ENCODE peak calls at places on chromosomes 3 and 15, in five cellular contexts. G is fibroblast of lung, S is breast epithelium, N is spleen, C is fibroblast of mammary gland. D is an unnamed sample.

GRCh38 chr3:126481808-126482502 is 6.3 kb upstream of the ZXDC start:
- DNase-seq in C (peak), N (peak), S (no peak), G (peak), D (peak)

GRCh38 chr15:29759596-29759995 is 62.7 kb downstream of the TJP1 start:
- DNase-seq in G (no peak), C (no peak), S (no peak), N (no peak), D (no peak)

GRCh38 chr3:15097889-15098288 is 1.1 kb downstream of the RBSN start:
- DNase-seq in S (no peak), C (no peak), N (no peak), G (no peak), D (no peak)

GRCh38 chr15:59105839-59106238 is 893 bp downstream of the CCNB2 start:
- DNase-seq in C (no peak), N (no peak), G (no peak), S (no peak), D (no peak)

GRCh38 chr15:45795487-45796069 is 160.7 kb downstream of the SQOR start:
- DNase-seq in C (peak), S (no peak), G (peak), N (no peak), D (peak)

GRCh38 chr3:66819993-66820501 is 178.1 kb upstream of the KBTBD8 start:
- DNase-seq in N (no peak), C (no peak), G (no peak), S (no peak), D (no peak)

GRCh38 chr3:50269977-50270413 is 1.0 kb downstream of the SEMA3B start:
- DNase-seq in S (no peak), N (no peak), G (no peak), C (peak), D (peak)

GRCh38 chr3:31503456-31503855 is 29.3 kb upstream of the STT3B start:
- DNase-seq in N (no peak), G (no peak), S (no peak), C (no peak), D (peak)

GRCh38 chr3:4940985-4941384 is 38.3 kb upstream of the BHLHE40 start:
- DNase-seq in C (no peak), N (no peak), S (no peak), G (no peak), D (no peak)

GRCh38 chr3:151008699-151009098 is 36.2 kb upstream of the CLRN1 start:
- DNase-seq in N (no peak), C (peak), G (peak), S (no peak), D (peak)

DNA sequence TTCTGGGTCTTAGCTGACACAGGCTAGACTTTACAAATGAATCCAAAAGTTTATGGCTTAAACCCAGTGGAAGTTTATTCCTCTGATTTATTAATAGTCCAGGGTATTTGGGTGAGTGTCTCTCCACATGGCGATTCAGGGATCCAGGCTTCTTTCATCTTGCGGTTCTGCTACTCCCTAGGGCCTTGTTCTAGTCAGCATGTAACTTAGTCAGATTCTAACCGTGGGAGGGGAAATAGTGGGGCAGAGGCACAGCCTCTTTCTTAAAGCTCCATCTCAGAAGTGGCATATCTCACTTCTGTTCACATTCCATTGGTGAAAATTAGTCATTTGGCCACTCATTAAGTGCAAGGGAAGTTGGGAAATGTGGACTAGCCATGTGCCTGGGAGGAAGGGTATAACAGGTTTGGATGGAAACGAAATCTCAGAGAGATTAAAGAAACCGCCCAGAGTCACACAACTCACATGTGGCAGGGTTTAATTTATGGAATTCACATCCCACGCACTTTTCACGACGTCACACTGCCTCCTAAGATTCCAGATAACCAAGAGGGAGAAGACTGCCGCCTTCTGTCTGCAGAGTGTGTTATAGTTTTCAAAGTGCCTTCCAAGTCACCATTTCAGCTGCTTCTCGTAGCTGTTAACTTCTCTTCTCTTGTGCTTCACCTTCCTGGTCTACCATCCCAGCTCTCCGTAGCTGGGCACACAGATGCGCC is 11.4 kb upstream of the RASGRF1 start:
- DNase-seq in G (no peak), C (peak), N (no peak), S (no peak), D (peak)
- H3K4me3 ChIP-seq in G (no peak), C (no peak), N (no peak), S (no peak), D (no peak)

GRCh38 chr15:64152507-64153387 is 1.2 kb downstream of the SNX22 start:
- DNase-seq in N (no peak), S (no peak), C (no peak), G (no peak), D (no peak)
- TF ChIP-seq CTCF in N (no peak), S (no peak), C (no peak), G (no peak), D (no peak)

DNA sequence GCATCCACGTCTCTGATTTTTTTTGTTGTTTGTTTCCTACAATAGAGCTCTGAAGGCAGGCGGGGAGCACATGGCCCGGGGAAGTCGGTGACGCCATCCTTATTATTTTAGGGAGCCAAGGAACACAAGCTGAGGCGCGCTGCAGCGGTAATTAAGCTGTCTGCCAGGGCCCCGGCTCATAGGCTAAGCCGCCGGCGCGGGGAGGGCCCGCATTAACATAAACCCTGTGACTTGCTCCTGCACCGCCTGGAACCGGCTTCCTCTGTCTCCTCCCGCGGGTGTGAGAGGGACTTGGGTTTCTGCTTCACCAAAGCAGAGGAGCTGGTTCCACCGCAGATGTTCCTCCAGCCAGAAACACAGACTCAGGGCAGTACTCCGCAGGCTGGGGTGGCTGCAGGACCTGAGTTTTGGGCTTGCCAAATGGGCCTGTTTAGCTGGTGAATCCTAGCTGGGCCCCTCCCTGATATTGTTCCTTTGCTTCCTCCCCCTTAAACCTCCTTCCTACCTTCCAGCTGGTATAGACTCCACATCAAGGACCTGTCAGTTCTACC is 25.3 kb downstream of the ANP32A start:
- DNase-seq in C (peak), N (peak), G (peak), S (peak), D (peak)
- H3K4me3 ChIP-seq in C (no peak), N (peak), G (no peak), S (peak), D (no peak)

DNA sequence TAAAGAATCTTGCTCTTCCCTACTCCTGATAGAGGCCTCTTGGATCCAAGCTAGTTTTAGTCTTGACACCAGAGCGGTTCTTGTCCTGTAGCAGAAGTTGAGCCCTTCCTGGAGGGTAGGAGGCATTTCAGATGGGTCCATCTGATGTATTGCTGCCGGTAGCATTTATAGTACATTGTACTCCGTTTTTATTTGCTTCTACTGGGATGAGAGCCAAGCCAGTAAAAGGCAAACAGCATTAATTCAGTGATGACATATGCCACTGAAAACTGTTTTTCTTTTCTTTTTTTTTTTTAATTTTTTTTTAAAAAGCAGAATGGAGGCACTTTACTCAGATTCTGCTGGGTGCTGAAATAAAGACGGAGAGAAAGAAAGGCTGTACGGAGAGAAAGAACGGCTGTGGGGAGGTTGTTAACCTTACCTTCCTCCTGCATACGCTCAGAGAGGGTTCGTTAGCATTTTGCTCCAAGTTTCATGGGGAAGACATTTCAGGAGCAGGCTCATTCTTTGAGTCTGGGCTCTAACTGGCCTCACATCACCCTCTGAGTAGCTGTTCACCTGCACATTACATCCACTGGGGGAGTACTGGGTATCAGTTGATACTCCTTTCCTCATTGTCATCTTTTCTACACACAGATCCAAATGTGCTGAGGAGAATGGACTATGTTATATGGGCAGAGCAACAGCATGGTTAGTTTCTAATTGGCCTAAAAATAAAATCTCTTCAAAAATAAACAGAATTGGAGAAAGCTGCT is 161.5 kb downstream of the FEZF2 start:
- DNase-seq in S (no peak), G (no peak), N (no peak), C (no peak), D (no peak)
- TF ChIP-seq CTCF in S (no peak), G (no peak), N (no peak), C (peak), D (peak)

GRCh38 chr3:114623420-114624046 is 329.7 kb downstream of the TIGIT start:
- DNase-seq in G (no peak), C (no peak), N (no peak), S (no peak), D (no peak)
- H3K4me3 ChIP-seq in G (peak), C (peak), N (no peak), S (peak), D (peak)

DNA sequence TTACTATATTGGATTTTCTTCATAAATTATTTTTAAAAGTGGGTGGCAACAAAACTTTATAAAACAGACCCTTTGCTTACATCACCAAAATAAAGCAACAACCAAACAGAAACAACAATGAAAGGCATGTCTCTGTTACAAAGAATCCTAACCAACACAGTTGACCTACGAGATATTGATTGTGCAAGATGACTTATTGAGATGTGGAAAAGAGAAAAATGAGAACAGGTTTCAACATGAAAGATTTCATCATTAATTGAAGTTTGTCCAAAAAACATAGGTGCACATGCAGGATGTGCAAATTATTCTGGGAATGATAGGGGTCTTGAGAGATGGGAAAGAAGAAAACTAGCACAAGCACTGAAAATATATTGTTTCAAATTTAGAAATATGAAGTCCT is 9.0 kb downstream of the GMNC start:
- DNase-seq in G (no peak), C (no peak), N (no peak), S (no peak), D (no peak)
- TF ChIP-seq CTCF in G (no peak), C (no peak), N (no peak), S (no peak), D (no peak)

DNA sequence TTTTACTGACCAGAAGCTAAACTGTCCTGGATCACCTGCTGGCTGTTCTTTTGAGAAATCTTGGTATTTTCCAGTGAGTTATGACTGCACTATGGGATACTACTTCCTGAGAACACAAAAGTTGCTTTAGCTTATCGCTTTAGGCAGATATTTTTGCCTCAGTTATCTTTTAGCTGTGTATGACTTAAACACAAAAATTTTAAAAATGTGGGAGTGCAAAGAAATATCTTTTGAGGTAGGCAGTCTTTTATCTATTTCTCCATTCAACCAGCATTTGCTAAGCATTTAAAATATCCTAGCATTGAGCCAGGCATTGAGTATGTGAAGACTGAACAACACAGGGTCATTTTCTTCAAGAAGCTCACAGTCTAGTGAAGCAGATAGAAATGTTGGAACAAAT is 981.9 kb downstream of the FHIT start:
- DNase-seq in N (no peak), S (no peak), G (no peak), C (no peak), D (peak)
- H3K4me3 ChIP-seq in N (no peak), S (no peak), G (no peak), C (no peak), D (no peak)

GRCh38 chr15:100221461-100222348 is 120.1 kb downstream of the ADAMTS17 start:
- DNase-seq in S (no peak), C (no peak), G (no peak), N (no peak), D (peak)

GRCh38 chr15:100216177-100216576 is 125.6 kb downstream of the ADAMTS17 start:
- DNase-seq in C (no peak), G (no peak), N (peak), S (no peak), D (peak)

GRCh38 chr15:100218411-100218810 is 123.4 kb downstream of the ADAMTS17 start:
- DNase-seq in C (no peak), S (no peak), N (no peak), G (no peak), D (no peak)

GRCh38 chr15:100222349-100222715 is 119.4 kb downstream of the ADAMTS17 start:
- DNase-seq in C (no peak), N (no peak), S (no peak), G (no peak), D (no peak)

DNA sequence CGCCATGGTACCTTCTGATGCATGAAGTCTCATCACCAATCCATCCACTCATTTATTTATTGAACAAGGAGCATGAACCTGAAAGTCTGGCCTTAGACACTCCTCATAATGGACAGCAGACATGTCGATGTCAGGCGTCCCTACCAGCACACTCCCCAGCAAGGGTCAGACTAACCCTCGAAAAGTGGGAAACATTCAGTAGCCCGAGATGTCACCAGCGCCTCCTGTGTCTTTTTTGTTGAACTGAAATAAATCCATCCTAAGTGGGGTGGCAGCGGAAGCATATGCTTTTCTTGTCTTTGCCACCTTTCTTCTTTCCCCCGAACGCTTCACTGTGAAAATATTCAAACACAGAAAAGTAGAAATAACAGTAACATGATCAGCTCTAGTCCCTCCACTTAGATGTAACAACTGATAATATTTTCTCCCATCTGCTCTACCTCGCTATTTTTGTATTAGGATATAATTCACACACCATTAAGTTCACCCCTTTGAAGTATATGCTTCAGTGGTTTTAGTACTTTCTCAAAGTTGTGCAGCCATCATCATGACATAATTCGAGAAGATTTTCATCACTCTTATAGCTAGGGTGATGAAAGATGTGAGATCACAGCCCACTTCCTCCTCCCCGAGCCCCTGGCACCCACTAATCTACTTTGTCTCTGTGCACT is 121.6 kb downstream of the ADAMTS17 start:
- DNase-seq in G (no peak), S (no peak), N (peak), C (no peak), D (no peak)
- TF ChIP-seq CTCF in G (no peak), S (no peak), N (no peak), C (no peak), D (no peak)

DNA sequence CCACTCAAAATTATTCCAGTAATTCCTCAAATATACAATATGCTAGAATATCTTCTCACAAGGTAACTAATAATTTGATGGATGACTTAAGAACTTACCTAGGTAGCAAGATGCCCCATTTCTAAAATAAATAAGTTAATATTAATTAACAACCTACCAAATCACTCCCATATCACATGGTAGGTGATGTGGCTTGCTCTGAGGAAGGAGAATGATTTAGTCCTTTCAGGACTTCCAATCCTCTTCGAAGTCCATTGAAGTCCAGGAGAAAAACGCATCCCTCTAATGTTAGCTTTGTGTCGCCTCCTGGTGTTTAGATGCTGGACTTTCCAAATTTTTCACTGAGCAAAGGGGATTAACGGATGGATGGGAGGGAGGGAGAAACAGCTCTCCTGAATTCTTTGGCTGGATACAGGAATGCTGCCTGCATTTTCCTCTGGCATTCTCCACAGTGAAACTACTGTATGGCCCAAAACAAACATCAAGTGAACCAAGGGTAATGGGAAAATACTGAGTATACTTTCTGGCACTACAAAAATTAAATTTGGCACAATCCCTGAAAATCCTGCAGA is 58.6 kb downstream of the PRICKLE2 start:
- DNase-seq in G (no peak), S (no peak), N (no peak), C (no peak), D (peak)
- H3K4me3 ChIP-seq in G (no peak), S (no peak), N (no peak), C (no peak), D (no peak)